ENCODE peak calls at places on chromosomes 3 and 15, in nine cellular contexts. I is cardiac fibroblast; L is PC-9; Y is mucosa of descending colon; F is activated CD8-positive, alpha-beta memory T cell treated with anti-CD3 and anti-CD28 coated beads, Interleukin-2, amount 50 U/mL, for 4 hours; D is NCI-H1694 treated with DMSO at 0.1 percent for 48 hours; Q is stimulated activated CD4-positive, alpha-beta T cell treated with anti-CD3 and anti-CD28 coated beads, Interleukin-1b, Interleukin-23, amount 100 ng/mL, for 1 hour; M is neural crest cell; N is activated naive CD4-positive, alpha-beta T cell. T is an unnamed sample.

GRCh38 chr3:129182390-129183180 is 1.1 kb downstream of the CNBP start:
- DNase-seq in Q (no peak), N (no peak), L (no peak), I (peak), D (no peak), M (no peak), F (no peak), Y (no peak), T (no peak)

GRCh38 chr15:74179101-74179841 is 5.8 kb downstream of the ISLR start:
- DNase-seq in I (peak), Q (no peak), N (no peak), L (peak), F (no peak), Y (no peak), D (no peak), M (no peak), T (no peak)

GRCh38 chr15:65226221-65226620 is 14.9 kb upstream of the CILP start:
- DNase-seq in D (no peak), F (no peak), L (no peak), Y (no peak), Q (no peak), M (no peak), N (no peak), I (no peak), T (no peak)

GRCh38 chr3:133833267-133833666 is 27.7 kb downstream of the SRPRB start:
- DNase-seq in D (no peak), L (no peak), F (no peak), Y (no peak), M (no peak), Q (no peak), I (no peak), N (no peak), T (no peak)

GRCh38 chr15:84968301-84968700 is 13.4 kb upstream of the PDE8A start:
- DNase-seq in F (no peak), Q (no peak), N (no peak), D (no peak), M (no peak), I (no peak), L (no peak), Y (no peak), T (no peak)

GRCh38 chr3:127233371-127233770 is 40.4 kb downstream of the PRR23E start:
- DNase-seq in I (no peak), M (no peak), D (no peak), N (no peak), Y (peak), F (no peak), Q (no peak), L (no peak), T (no peak)

GRCh38 chr3:58535531-58536500 is 1.2 kb downstream of the ACOX2 start:
- DNase-seq in N (no peak), L (no peak), M (no peak), Q (no peak), F (no peak), I (peak), D (no peak), Y (peak), T (peak)

GRCh38 chr3:183158552-183159006 is 4.0 kb downstream of the LAMP3 start:
- DNase-seq in F (peak), N (no peak), Y (no peak), Q (peak), L (peak), M (no peak), D (no peak), I (peak), T (no peak)

GRCh38 chr3:142998439-142998838 is 2.9 kb upstream of the U2SURP start:
- DNase-seq in L (no peak), Q (no peak), N (no peak), Y (no peak), D (no peak), M (no peak), I (peak), F (no peak), T (no peak)

GRCh38 chr3:22122567-22122966 is 371.6 kb upstream of the ZNF385D start:
- DNase-seq in N (no peak), L (no peak), I (no peak), F (no peak), M (no peak), D (no peak), Y (no peak), Q (no peak), T (no peak)

GRCh38 chr15:65410036-65410435 is 12.7 kb downstream of the IGDCC4 start:
- DNase-seq in D (no peak), Q (no peak), I (no peak), N (no peak), M (no peak), F (no peak), L (no peak), Y (no peak), T (no peak)

GRCh38 chr3:72615182-72615581 is 233.1 kb downstream of the SHQ1 start:
- DNase-seq in M (no peak), F (no peak), I (no peak), Q (no peak), L (no peak), D (no peak), N (no peak), Y (no peak), T (no peak)

GRCh38 chr3:140756240-140757016 is 78.6 kb downstream of the TRIM42 start:
- DNase-seq in D (no peak), Q (no peak), N (no peak), I (no peak), Y (no peak), M (no peak), F (no peak), L (no peak), T (no peak)

GRCh38 chr3:27194494-27194893 is 174.7 kb downstream of the NEK10 start:
- DNase-seq in D (no peak), I (no peak), Y (no peak), M (no peak), N (no peak), L (no peak), F (no peak), Q (no peak), T (no peak)

GRCh38 chr15:71143373-71144310 is 28.4 kb downstream of the THSD4 start:
- DNase-seq in F (no peak), M (no peak), L (no peak), N (no peak), D (no peak), Y (no peak), Q (no peak), I (peak), T (no peak)

GRCh38 chr15:26891448-26891881 is 24.6 kb downstream of the GABRA5 start:
- DNase-seq in L (no peak), Y (peak), M (peak), N (no peak), D (peak), Q (no peak), F (no peak), I (peak), T (peak)

T was measured in NCI-H2029 treated with DMSO at 0.1 percent for 48 hours.